ENCODE peak calls at places on chromosome 19, in eight cellular contexts. Z is upper lobe of left lung; T is CD8-positive, alpha-beta T cell; Y is effector memory CD4-positive, alpha-beta T cell; L is GM12878; H is hepatocyte; J is psoas muscle; C is fibroblast of lung. Q is an unnamed sample.

GRCh38 chr19:16342002-16342715 is 17.5 kb downstream of the KLF2 start:
- DNase-seq in J (no peak), L (peak; percentile 76), T (peak; percentile 65), Y (no peak), C (no peak), H (peak; percentile 38), Z (no peak), Q (peak; percentile 77)

GRCh38 chr19:3284759-3285646 is 60.5 kb downstream of the CELF5 start:
- DNase-seq in L (no peak), Y (peak; percentile 55), Z (peak; percentile 90), C (peak; percentile 47), J (peak; percentile 62), T (peak; percentile 66), H (peak; percentile 93), Q (peak; percentile 74)

GRCh38 chr19:32677657-32678056 is 2.0 kb downstream of the RGS9BP start:
- DNase-seq in Z (peak; percentile 77), Y (no peak), J (peak; percentile 63), T (no peak), C (no peak), H (peak; percentile 75), L (no peak), Q (no peak)

GRCh38 chr19:10899171-10899653 is 27.9 kb downstream of the CARM1 start:
- DNase-seq in Y (no peak), H (no peak), L (no peak), Z (peak; percentile 75), T (no peak), J (peak; percentile 91), C (no peak), Q (no peak)

GRCh38 chr19:31598730-31599238 is 249.5 kb upstream of the TSHZ3 start:
- DNase-seq in Y (no peak), L (no peak), Z (no peak), T (no peak), J (no peak), C (peak; percentile 14), H (no peak), Q (no peak)

GRCh38 chr19:51573331-51573730 is 2.2 kb downstream of the ZNF175 start:
- DNase-seq in L (no peak), T (no peak), Z (no peak), Y (no peak), J (no peak), C (no peak), H (no peak), Q (no peak)

GRCh38 chr19:10452726-10453620 is 32.6 kb downstream of the PDE4A start:
- DNase-seq in J (no peak), L (no peak), H (no peak), C (no peak), Y (no peak), Z (no peak), T (no peak), Q (peak; percentile 93)

GRCh38 chr19:29485293-29485692 is 40.5 kb upstream of the VSTM2B start:
- DNase-seq in L (no peak), C (no peak), J (no peak), Z (no peak), H (no peak), T (peak; percentile 31), Y (no peak), Q (no peak)

GRCh38 chr19:53088091-53088490 is 15.1 kb downstream of the ZNF160 start:
- DNase-seq in Y (no peak), C (no peak), L (no peak), Z (no peak), J (no peak), T (no peak), H (no peak), Q (no peak)

GRCh38 chr19:45817010-45817724 is 2.1 kb upstream of the RSPH6A start:
- DNase-seq in L (peak; percentile 75), Y (peak; percentile 87), H (peak; percentile 98), Z (peak; percentile 64), C (peak; percentile 94), J (peak; percentile 97), T (peak; percentile 97), Q (peak; percentile 94)

GRCh38 chr19:45814166-45814780 is 835 bp downstream of the RSPH6A start:
- DNase-seq in H (no peak), L (no peak), Y (no peak), J (no peak), Z (peak; percentile 45), T (no peak), C (no peak), Q (no peak)

GRCh38 chr19:45815501-45816216 is 551 bp upstream of the RSPH6A start:
- DNase-seq in L (no peak), C (no peak), T (no peak), Y (no peak), H (peak; percentile 63), J (no peak), Z (peak; percentile 75), Q (no peak)

GRCh38 chr19:45816236-45817009 is 1.3 kb upstream of the RSPH6A start:
- DNase-seq in Y (no peak), Z (peak; percentile 68), J (no peak), T (no peak), H (no peak), C (no peak), L (no peak), Q (no peak)

GRCh38 chr19:45814851-45815481 is at the start of gene RSPH6A:
- DNase-seq in C (no peak), Z (peak; percentile 77), Y (no peak), T (no peak), H (no peak), J (no peak), L (no peak), Q (no peak)
- H3K27ac ChIP-seq in C (no peak within 1 kb of the TSS), Z (no peak within 1 kb of the TSS), Y (no peak within 1 kb of the TSS), T (no peak within 1 kb of the TSS), H (peak within 1 kb of the TSS; percentile 27), J (no peak within 1 kb of the TSS), L (no peak within 1 kb of the TSS), Q (no peak within 1 kb of the TSS)

GRCh38 chr19:35299523-35300339 is 7.8 kb downstream of the MAG start:
- DNase-seq in L (no peak), H (no peak), J (no peak), C (no peak), T (no peak), Z (peak; percentile 81), Y (no peak), Q (no peak)
- H3K4me1 ChIP-seq in L (peaks cover 26% of the 10 kb centered on the region), H (no peaks in the 10 kb centered on the region), J (no peaks in the 10 kb centered on the region), C (no peaks in the 10 kb centered on the region), T (peaks cover 14% of the 10 kb centered on the region), Z (peaks cover 3% of the 10 kb centered on the region), Y (peaks cover 8% of the 10 kb centered on the region), Q (no peaks in the 10 kb centered on the region)

GRCh38 chr19:56821675-56822074 is 18.9 kb downstream of the PEG3 start:
- DNase-seq in Y (no peak), T (no peak), C (no peak), J (no peak), L (no peak), Z (no peak), H (no peak), Q (no peak)
- H3K9me3 ChIP-seq in Y (no peaks in the 10 kb centered on the region), T (peaks cover 5% of the 10 kb centered on the region), C (no peaks in the 10 kb centered on the region), J (no peaks in the 10 kb centered on the region), L (no peaks in the 10 kb centered on the region), Z (peaks cover 3% of the 10 kb centered on the region), H (no peaks in the 10 kb centered on the region), Q (peaks cover 20% of the 10 kb centered on the region)

GRCh38 chr19:36236304-36236945 is 21.5 kb downstream of the ZNF146 start:
- DNase-seq in Z (no peak), J (no peak), L (no peak), T (no peak), H (no peak), C (no peak), Y (no peak), Q (no peak)
- H3K27ac ChIP-seq in Z (no peak overlapping the region), J (no peak overlapping the region), L (no peak overlapping the region), T (no peak overlapping the region), H (no peak overlapping the region), C (no peak overlapping the region), Y (no peak overlapping the region), Q (no peak overlapping the region)

GRCh38 chr19:2040647-2041435 is 10.2 kb downstream of the MKNK2 start:
- DNase-seq in L (no peak), Y (no peak), J (peak; percentile 66), H (no peak), Z (peak; percentile 70), T (no peak), C (no peak), Q (no peak)
- H3K4me1 ChIP-seq in L (peaks cover 33% of the 10 kb centered on the region), Y (peaks cover 44% of the 10 kb centered on the region), J (peaks cover 64% of the 10 kb centered on the region), H (peaks cover 16% of the 10 kb centered on the region), Z (peaks cover 62% of the 10 kb centered on the region), T (peaks cover 47% of the 10 kb centered on the region), C (peaks cover 9% of the 10 kb centered on the region), Q (peaks cover 6% of the 10 kb centered on the region)

DNA sequence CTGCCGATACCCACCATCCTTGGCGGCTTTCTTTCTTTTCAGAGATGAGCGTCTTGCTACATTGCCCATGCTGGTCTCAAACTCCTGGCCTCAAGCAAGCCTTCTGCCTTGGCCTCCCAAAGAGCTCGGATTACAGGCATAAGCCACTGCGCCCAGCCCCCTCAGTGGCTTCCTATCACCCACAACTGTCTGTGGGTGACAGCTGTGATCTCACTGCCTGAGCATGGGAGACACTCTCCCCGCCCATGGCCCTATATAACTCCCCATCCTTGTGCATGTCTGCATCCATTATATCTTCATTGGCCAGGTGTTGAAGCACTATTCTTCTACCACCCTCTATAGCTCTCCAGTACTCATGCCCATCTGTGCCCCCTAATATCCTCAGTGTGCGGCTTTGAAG is 76.2 kb downstream of the PTPRS start:
- DNase-seq in T (no peak), H (no peak), Y (no peak), C (no peak), J (no peak), L (no peak), Z (no peak), Q (no peak)
- H3K9me3 ChIP-seq in T (no peaks in the 10 kb centered on the region), H (no peaks in the 10 kb centered on the region), Y (no peaks in the 10 kb centered on the region), C (no peaks in the 10 kb centered on the region), J (no peaks in the 10 kb centered on the region), L (no peaks in the 10 kb centered on the region), Z (no peaks in the 10 kb centered on the region), Q (no peaks in the 10 kb centered on the region)

GRCh38 chr19:47498561-47498960 is 14.5 kb upstream of the KPTN start:
- DNase-seq in Y (no peak), J (peak; percentile 33), C (no peak), Z (no peak), T (no peak), H (no peak), L (no peak), Q (no peak)

GRCh38 chr19:47499863-47500830 is 14.7 kb downstream of the NAPA start:
- DNase-seq in C (no peak), T (no peak), Y (no peak), H (no peak), J (peak; percentile 68), Z (no peak), L (no peak), Q (no peak)

GRCh38 chr19:47497073-47497766 is 13.2 kb upstream of the KPTN start:
- DNase-seq in Y (no peak), L (no peak), C (no peak), T (no peak), H (no peak), Z (peak; percentile 72), J (peak; percentile 73), Q (no peak)

GRCh38 chr19:47499371-47499770 is 15.4 kb upstream of the KPTN start:
- DNase-seq in C (no peak), H (no peak), J (peak; percentile 52), T (no peak), Z (no peak), L (no peak), Y (no peak), Q (no peak)

GRCh38 chr19:47497821-47498520 is 14.0 kb upstream of the KPTN start:
- DNase-seq in L (no peak), J (peak; percentile 65), T (no peak), H (no peak), Y (no peak), C (no peak), Z (no peak), Q (no peak)
- H3K27ac ChIP-seq in L (no peak overlapping the region), J (peak overlapping the region; percentile 54), T (no peak overlapping the region), H (no peak overlapping the region), Y (no peak overlapping the region), C (no peak overlapping the region), Z (no peak overlapping the region), Q (no peak overlapping the region)